ENCODE peak calls at places on chromosomes 6 and 20, in five cellular contexts. Z is breast epithelium; I is CMK; L is epithelial cell of prostate; O is stimulated activated naive B cell treated with anti-CD40 and anti-IgM and Interleukin-4, amounts not matched to agents 10 μg/mL and 1 μg/mL and 100 μg/mL, for 72 hours. H is an unnamed sample.

GRCh38 chr20:45948742-45949541 is 14.5 kb downstream of the PCIF1 start:
- DNase-seq in Z (no peak), I (no peak), L (no peak), O (no peak), H (no peak)

GRCh38 chr6:34816635-34817301 is 24.9 kb downstream of the BLTP3A start:
- DNase-seq in Z (no peak), I (peak; percentile 17), L (no peak), O (no peak), H (no peak)

GRCh38 chr6:20335872-20336271 is 65.8 kb upstream of the E2F3 start:
- DNase-seq in Z (no peak), I (no peak), L (no peak), O (no peak), H (no peak)

GRCh38 chr6:14804444-14805210 is 441.2 kb upstream of the JARID2 start:
- DNase-seq in Z (peak; percentile 66), I (no peak), L (no peak), O (no peak), H (peak; percentile 89)

GRCh38 chr20:19497064-19497463 is 261.0 kb upstream of the RIN2 start:
- DNase-seq in Z (no peak), I (no peak), L (no peak), O (no peak), H (peak; percentile 77)

GRCh38 chr6:14692208-14692607 is 553.7 kb upstream of the JARID2 start:
- DNase-seq in Z (no peak), I (no peak), L (no peak), O (no peak), H (no peak)

GRCh38 chr20:38640486-38640885 is 38.9 kb downstream of the ARHGAP40 start:
- DNase-seq in Z (no peak), I (no peak), L (no peak), O (no peak), H (no peak)

GRCh38 chr6:166540631-166541331 is 45.7 kb downstream of the RAMACL start:
- DNase-seq in Z (no peak), I (no peak), L (no peak), O (peak; percentile 53), H (no peak)

GRCh38 chr20:48064929-48065328 is 279.6 kb upstream of the SULF2 start:
- DNase-seq in Z (no peak), I (no peak), L (no peak), O (no peak), H (peak; percentile 78)

GRCh38 chr6:139243531-139243930 is 48.3 kb downstream of the TXLNB start:
- DNase-seq in Z (no peak), I (no peak), L (no peak), O (no peak), H (peak; percentile 92)

GRCh38 chr6:26088344-26088743 is 1.1 kb downstream of the HFE start:
- DNase-seq in Z (no peak), I (no peak), L (no peak), O (no peak), H (peak; percentile 37)

GRCh38 chr6:169189686-169190085 is 64.0 kb downstream of the THBS2 start:
- DNase-seq in Z (no peak), I (no peak), L (no peak), O (no peak), H (no peak)

GRCh38 chr6:44265843-44266233 is 487 bp upstream of the NFKBIE start:
- DNase-seq in Z (no peak), I (no peak), L (no peak), O (no peak), H (no peak)

GRCh38 chr6:157804448-157805327 is 18.4 kb upstream of the SNX9 start:
- DNase-seq in Z (no peak), I (no peak), L (no peak), O (no peak), H (no peak)

GRCh38 chr6:44154067-44154466 is 4.6 kb upstream of the CAPN11 start:
- DNase-seq in Z (no peak), I (no peak), L (no peak), O (no peak), H (no peak)

GRCh38 chr6:75290558-75290957 is 6.0 kb upstream of the TMEM30A start:
- DNase-seq in Z (no peak), I (no peak), L (no peak), O (no peak), H (no peak)

GRCh38 chr6:128379577-128379976 is 140.8 kb downstream of the PTPRK start:
- DNase-seq in Z (no peak), I (no peak), L (no peak), O (no peak), H (no peak)

GRCh38 chr6:85464722-85465150 is 14.9 kb downstream of the NT5E start:
- DNase-seq in Z (no peak), I (no peak), L (peak; percentile 85), O (no peak), H (peak; percentile 94)

GRCh38 chr20:60459212-60459611 is 501.0 kb downstream of the CDH26 start:
- DNase-seq in Z (no peak), I (no peak), L (no peak), O (no peak), H (no peak)

GRCh38 chr20:61744691-61745396 is 320.8 kb downstream of the TAF4 start:
- DNase-seq in Z (no peak), I (no peak), L (no peak), O (no peak), H (peak; percentile 82)

GRCh38 chr20:62824476-62825287 is 7.8 kb downstream of the COL9A3 start:
- DNase-seq in Z (peak; percentile 64), I (no peak), L (no peak), O (no peak), H (peak; percentile 32)

GRCh38 chr6:129141499-129141898 is 258.6 kb downstream of the LAMA2 start:
- DNase-seq in Z (no peak), I (no peak), L (no peak), O (no peak), H (no peak)

GRCh38 chr6:13445005-13445743 is 42.2 kb downstream of the GFOD1 start:
- DNase-seq in Z (peak; percentile 54), I (no peak), L (no peak), O (no peak), H (peak; percentile 63)

GRCh38 chr6:125717120-125717731 is 32.2 kb upstream of the HEY2 start:
- DNase-seq in Z (no peak), I (no peak), L (no peak), O (peak; percentile 48), H (no peak)